ENCODE peak calls at places on chromosomes 3 and 15, in six cellular contexts. O, T, J, X, P and M are unnamed samples.

GRCh38 chr15:38854506-38854905 is 289.9 kb upstream of the RASGRP1 start:
- DNase-seq in P (no peak), T (no peak), J (no peak), X (no peak), O (no peak), M (no peak)

GRCh38 chr3:12832350-12833225 is 8.8 kb downstream of the RPL32 start:
- DNase-seq in P (no peak), O (no peak), J (no peak), T (no peak), X (no peak), M (no peak)

GRCh38 chr3:28916713-28917499 is 364.0 kb upstream of the RBMS3 start:
- DNase-seq in J (peak), X (no peak), T (no peak), P (no peak), O (peak), M (no peak)

GRCh38 chr15:45662375-45662774 is 27.5 kb downstream of the SQOR start:
- DNase-seq in P (no peak), X (peak), J (no peak), T (no peak), O (no peak), M (no peak)

GRCh38 chr3:38468811-38469210 is 15.1 kb downstream of the ACVR2B start:
- DNase-seq in J (no peak), T (no peak), P (no peak), X (no peak), O (no peak), M (no peak)

GRCh38 chr3:132016061-132017041 is 18.5 kb downstream of the CPNE4 start:
- DNase-seq in T (no peak), O (no peak), X (no peak), J (no peak), P (no peak), M (no peak)

GRCh38 chr3:114319453-114319852 is 25.6 kb downstream of the TIGIT start:
- DNase-seq in O (no peak), T (no peak), J (peak), X (no peak), P (peak), M (no peak)

GRCh38 chr15:31283046-31283445 is 43.6 kb upstream of the KLF13 start:
- DNase-seq in X (peak), J (no peak), O (no peak), P (no peak), T (no peak), M (no peak)

GRCh38 chr15:31758126-31758525 is 272.2 kb upstream of the CHRNA7 start:
- DNase-seq in O (peak), T (no peak), X (peak), J (no peak), P (no peak), M (no peak)

GRCh38 chr3:43013743-43014155 is 34.6 kb downstream of the GASK1A start:
- DNase-seq in J (no peak), X (no peak), T (no peak), P (no peak), O (no peak), M (no peak)

GRCh38 chr3:178083906-178084823 is 452.1 kb upstream of the KCNMB2 start:
- DNase-seq in P (peak), T (no peak), J (no peak), X (peak), O (no peak), M (no peak)

GRCh38 chr15:101237161-101237775 is 14.6 kb downstream of the CHSY1 start:
- DNase-seq in J (no peak), T (no peak), X (no peak), O (no peak), P (no peak), M (no peak)

GRCh38 chr15:85587707-85588441 is 206.9 kb downstream of the KLHL25 start:
- DNase-seq in T (no peak), X (no peak), P (no peak), J (no peak), O (no peak), M (no peak)

GRCh38 chr3:175224051-175224450 is 364.9 kb downstream of the NAALADL2 start:
- DNase-seq in P (peak), O (no peak), T (no peak), X (no peak), J (no peak), M (no peak)

GRCh38 chr3:173396191-173397041 is 1.1 kb upstream of the NLGN1 start:
- DNase-seq in X (no peak), T (no peak), P (no peak), J (no peak), O (no peak), M (no peak)

GRCh38 chr15:24955549-24955929 is 752 bp downstream of the SNRPN start:
- DNase-seq in J (no peak), O (no peak), P (no peak), X (no peak), T (peak), M (no peak)

GRCh38 chr3:37591130-37591865 is 270.4 kb upstream of the CTDSPL start:
- DNase-seq in J (no peak), T (no peak), X (no peak), P (no peak), O (no peak), M (no peak)

GRCh38 chr15:69963375-69963774 is 134.3 kb downstream of the TLE3 start:
- DNase-seq in X (no peak), J (no peak), P (no peak), T (no peak), O (no peak), M (no peak)

GRCh38 chr15:50107591-50108408 is 11.2 kb downstream of the ATP8B4 start:
- DNase-seq in T (peak), O (peak), P (no peak), J (no peak), X (peak), M (peak)

DNA sequence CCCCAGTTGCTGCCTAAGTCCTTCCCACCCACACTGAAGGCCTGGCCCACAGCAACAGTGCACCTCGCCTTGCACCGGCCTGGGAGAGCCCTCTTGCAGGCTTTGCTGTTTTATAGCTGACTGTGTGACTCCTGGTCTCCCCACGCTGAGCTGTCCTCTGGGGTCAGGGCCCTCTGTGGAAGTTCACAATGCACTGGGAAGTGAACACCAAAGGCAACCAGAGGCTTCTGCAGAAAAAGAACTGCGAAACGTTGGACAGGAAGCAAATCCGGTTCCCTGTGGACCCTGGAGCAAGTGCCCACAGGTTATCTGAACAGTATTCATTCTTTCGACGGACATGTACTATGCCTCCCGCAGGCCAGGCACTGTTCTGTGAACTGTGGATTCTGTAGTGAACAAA is 737 bp upstream of the EPHB1 start:
- DNase-seq in T (no peak), J (no peak), X (no peak), O (no peak), P (no peak), M (no peak)
- TF ChIP-seq TAF1 in T (no peak), J (no peak), X (no peak), O (no peak), P (no peak), M (no peak)

GRCh38 chr3:155202626-155203025 is 90.9 kb downstream of the STRIT1 start:
- DNase-seq in T (no peak), X (no peak), J (no peak), O (no peak), P (no peak), M (no peak)
- TF ChIP-seq POLR2A in T (no peak), X (no peak), J (no peak), O (no peak), P (no peak), M (no peak)

DNA sequence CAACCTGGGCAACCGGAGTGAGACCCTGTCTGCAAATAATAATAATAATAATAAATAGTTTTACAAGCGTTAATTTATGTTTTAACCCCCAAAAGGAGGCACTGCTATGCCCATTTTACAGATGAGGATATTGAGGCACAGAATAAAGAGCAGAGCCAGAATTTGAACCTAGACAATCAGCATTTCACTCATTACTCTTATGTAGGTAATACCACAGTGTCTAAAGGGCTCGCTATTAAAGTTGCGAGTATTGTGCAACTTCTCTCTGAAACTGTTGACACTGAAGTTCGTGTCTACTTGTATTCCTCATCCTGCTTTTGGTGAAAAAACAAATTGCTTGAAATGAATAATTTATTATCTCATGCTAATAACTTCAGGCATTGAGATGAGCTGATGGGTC is 2.8 kb downstream of the C2CD4A start:
- DNase-seq in O (no peak), J (no peak), X (no peak), T (no peak), P (no peak), M (no peak)
- TF ChIP-seq POLR2AphosphoS5 in O (no peak), J (no peak), X (no peak), T (no peak), P (no peak), M (no peak)

GRCh38 chr15:73934281-73934680 is 8.0 kb downstream of the LOXL1 start:
- DNase-seq in P (no peak), T (no peak), X (no peak), J (no peak), O (no peak), M (no peak)

GRCh38 chr15:73936588-73937312 is 10.5 kb downstream of the LOXL1 start:
- DNase-seq in P (no peak), J (no peak), O (no peak), T (no peak), X (no peak), M (no peak)

GRCh38 chr15:73937313-73937695 is 11.0 kb downstream of the LOXL1 start:
- DNase-seq in T (no peak), X (no peak), J (no peak), O (no peak), P (no peak), M (no peak)

GRCh38 chr15:73936181-73936580 is 9.9 kb downstream of the LOXL1 start:
- DNase-seq in T (no peak), X (no peak), O (no peak), P (no peak), J (no peak), M (no peak)

GRCh38 chr15:73935547-73935946 is 9.3 kb downstream of the LOXL1 start:
- DNase-seq in P (no peak), O (no peak), J (no peak), X (no peak), T (no peak), M (no peak)
- TF ChIP-seq TAF1 in P (no peak), O (no peak), J (no peak), X (no peak), T (no peak), M (no peak)